ENCODE peak calls at places on chromosomes 16 and 17, in four cellular contexts. U, T, W and Z are unnamed samples.

GRCh38 chr17:57455063-57455914 is 199.0 kb downstream of the MSI2 start:
- DNase-seq in U (no peak), T (no peak), W (no peak), Z (peak)

GRCh38 chr16:67206838-67207115 is 7.8 kb downstream of the ELMO3 start:
- DNase-seq in U (no peak), T (no peak), W (no peak), Z (no peak)

GRCh38 chr17:60372790-60373483 is 19.0 kb downstream of the USP32 start:
- DNase-seq in U (no peak), T (no peak), W (no peak), Z (no peak)

GRCh38 chr17:60738287-60738686 is 60.6 kb downstream of the BCAS3 start:
- DNase-seq in U (no peak), T (no peak), W (no peak), Z (no peak)

GRCh38 chr17:36972186-36972686 is 23.5 kb downstream of the AATF start:
- DNase-seq in U (no peak), T (no peak), W (no peak), Z (no peak)

GRCh38 chr16:88649924-88650748 is 717 bp downstream of the CYBA start:
- DNase-seq in U (no peak), T (no peak), W (peak), Z (no peak)

GRCh38 chr17:79659376-79659775 is 48.5 kb upstream of the RBFOX3 start:
- DNase-seq in U (no peak), T (no peak), W (no peak), Z (no peak)

GRCh38 chr16:53098526-53099317 is 43.9 kb downstream of the CHD9 start:
- DNase-seq in U (no peak), T (peak), W (peak), Z (peak)

GRCh38 chr16:27706803-27707685 is 157.1 kb downstream of the KATNIP start:
- DNase-seq in U (no peak), T (no peak), W (no peak), Z (no peak)

GRCh38 chr17:14152726-14153125 is 83.4 kb downstream of the COX10 start:
- DNase-seq in U (no peak), T (no peak), W (no peak), Z (no peak)

GRCh38 chr16:84725481-84726078 is 25.8 kb downstream of the USP10 start:
- DNase-seq in U (no peak), T (no peak), W (no peak), Z (no peak)

GRCh38 chr16:79411357-79411756 is 189.2 kb downstream of the MAF start:
- DNase-seq in U (no peak), T (no peak), W (no peak), Z (no peak)

GRCh38 chr16:1150511-1150982 is 2.4 kb upstream of the CACNA1H start:
- DNase-seq in U (no peak), T (no peak), W (peak), Z (no peak)

GRCh38 chr17:9529033-9529748 is 46.4 kb downstream of the STX8 start:
- DNase-seq in U (no peak), T (no peak), W (no peak), Z (no peak)

GRCh38 chr16:11296706-11297491 is 15.8 kb upstream of the PRM1 start:
- DNase-seq in U (no peak), T (no peak), W (no peak), Z (no peak)